ENCODE peak calls at places on chromosomes 7 and 10, in eight cellular contexts. One of them, this sample, is unnamed.

GRCh38 chr7:113796557-113796956 is 122.3 kb downstream of the PPP1R3A start:
- DNase-seq in lung: no peak
- DNase-seq in OCI-LY7: no peak
- DNase-seq in adrenal gland: no peak
- DNase-seq in osteocyte: no peak
- DNase-seq in omental fat pad: no peak
- DNase-seq in fibroblast of mammary gland: peak
- DNase-seq in Peyer's patch: no peak
- DNase-seq in this sample: peak

GRCh38 chr7:3916146-3916545 is 615.1 kb downstream of the SDK1 start:
- DNase-seq in omental fat pad: no peak
- DNase-seq in fibroblast of mammary gland: peak
- DNase-seq in Peyer's patch: no peak
- DNase-seq in OCI-LY7: no peak
- DNase-seq in adrenal gland: no peak
- DNase-seq in osteocyte: no peak
- DNase-seq in lung: no peak
- DNase-seq in this sample: no peak

GRCh38 chr7:128431221-128431620 is 21.4 kb upstream of the IMPDH1 start:
- DNase-seq in omental fat pad: no peak
- DNase-seq in OCI-LY7: no peak
- DNase-seq in Peyer's patch: no peak
- DNase-seq in fibroblast of mammary gland: peak
- DNase-seq in adrenal gland: no peak
- DNase-seq in osteocyte: no peak
- DNase-seq in lung: peak
- DNase-seq in this sample: no peak

GRCh38 chr10:10680496-10680895 is 337.2 kb upstream of the CELF2 start:
- DNase-seq in osteocyte: no peak
- DNase-seq in fibroblast of mammary gland: no peak
- DNase-seq in lung: no peak
- DNase-seq in omental fat pad: no peak
- DNase-seq in adrenal gland: no peak
- DNase-seq in Peyer's patch: no peak
- DNase-seq in OCI-LY7: no peak
- DNase-seq in this sample: no peak

GRCh38 chr10:84665883-84666463 is 337.6 kb downstream of the CCSER2 start:
- DNase-seq in lung: peak
- DNase-seq in OCI-LY7: peak
- DNase-seq in adrenal gland: no peak
- DNase-seq in Peyer's patch: no peak
- DNase-seq in omental fat pad: no peak
- DNase-seq in osteocyte: no peak
- DNase-seq in fibroblast of mammary gland: no peak
- DNase-seq in this sample: no peak

GRCh38 chr10:10792681-10793080 is 225.0 kb upstream of the CELF2 start:
- DNase-seq in OCI-LY7: no peak
- DNase-seq in fibroblast of mammary gland: peak
- DNase-seq in omental fat pad: no peak
- DNase-seq in Peyer's patch: no peak
- DNase-seq in adrenal gland: no peak
- DNase-seq in osteocyte: no peak
- DNase-seq in lung: no peak
- DNase-seq in this sample: peak

GRCh38 chr7:24715661-24716479 is 41.4 kb downstream of the GSDME start:
- DNase-seq in lung: peak
- DNase-seq in Peyer's patch: no peak
- DNase-seq in fibroblast of mammary gland: peak
- DNase-seq in OCI-LY7: peak
- DNase-seq in omental fat pad: no peak
- DNase-seq in osteocyte: peak
- DNase-seq in adrenal gland: no peak
- DNase-seq in this sample: peak

GRCh38 chr10:14063531-14064317 is 267.0 kb downstream of the FRMD4A start:
- DNase-seq in lung: peak
- DNase-seq in fibroblast of mammary gland: peak
- DNase-seq in adrenal gland: no peak
- DNase-seq in omental fat pad: no peak
- DNase-seq in Peyer's patch: no peak
- DNase-seq in osteocyte: no peak
- DNase-seq in OCI-LY7: no peak
- DNase-seq in this sample: peak

GRCh38 chr7:80766724-80767123 is 128.3 kb downstream of the CD36 start:
- DNase-seq in adrenal gland: no peak
- DNase-seq in OCI-LY7: no peak
- DNase-seq in omental fat pad: no peak
- DNase-seq in osteocyte: no peak
- DNase-seq in Peyer's patch: no peak
- DNase-seq in lung: no peak
- DNase-seq in fibroblast of mammary gland: no peak
- DNase-seq in this sample: no peak

GRCh38 chr10:116713846-116714245 is 28.5 kb downstream of the HSPA12A start:
- DNase-seq in fibroblast of mammary gland: peak
- DNase-seq in osteocyte: no peak
- DNase-seq in Peyer's patch: no peak
- DNase-seq in adrenal gland: no peak
- DNase-seq in omental fat pad: no peak
- DNase-seq in lung: no peak
- DNase-seq in OCI-LY7: no peak
- DNase-seq in this sample: peak

GRCh38 chr7:132490474-132490873 is 85.8 kb downstream of the PLXNA4 start:
- DNase-seq in OCI-LY7: no peak
- DNase-seq in omental fat pad: no peak
- DNase-seq in fibroblast of mammary gland: no peak
- DNase-seq in lung: no peak
- DNase-seq in Peyer's patch: no peak
- DNase-seq in osteocyte: no peak
- DNase-seq in adrenal gland: no peak
- DNase-seq in this sample: no peak

GRCh38 chr10:61452655-61453641 is at the start of gene TMEM26:
- DNase-seq in omental fat pad: peak
- DNase-seq in osteocyte: peak
- DNase-seq in OCI-LY7: no peak
- DNase-seq in Peyer's patch: peak
- DNase-seq in fibroblast of mammary gland: peak
- DNase-seq in adrenal gland: peak
- DNase-seq in lung: no peak
- DNase-seq in this sample: peak

GRCh38 chr7:151017953-151018420 is 6.3 kb downstream of the ATG9B start:
- DNase-seq in osteocyte: peak
- DNase-seq in Peyer's patch: peak
- DNase-seq in fibroblast of mammary gland: peak
- DNase-seq in omental fat pad: peak
- DNase-seq in OCI-LY7: peak
- DNase-seq in adrenal gland: peak
- DNase-seq in lung: peak
- DNase-seq in this sample: peak

GRCh38 chr7:151309306-151309705 is 32.3 kb upstream of the NUB1 start:
- DNase-seq in Peyer's patch: no peak
- DNase-seq in lung: no peak
- DNase-seq in fibroblast of mammary gland: peak
- DNase-seq in osteocyte: peak
- DNase-seq in OCI-LY7: no peak
- DNase-seq in adrenal gland: no peak
- DNase-seq in omental fat pad: no peak
- DNase-seq in this sample: peak

GRCh38 chr10:70337201-70337651 is 45.2 kb downstream of the LRRC20 start:
- DNase-seq in Peyer's patch: no peak
- DNase-seq in lung: no peak
- DNase-seq in osteocyte: no peak
- DNase-seq in fibroblast of mammary gland: no peak
- DNase-seq in adrenal gland: no peak
- DNase-seq in omental fat pad: no peak
- DNase-seq in OCI-LY7: no peak
- DNase-seq in this sample: peak

GRCh38 chr7:130145424-130146106 is 59.6 kb downstream of the TMEM209 start:
- DNase-seq in osteocyte: peak
- DNase-seq in lung: no peak
- DNase-seq in adrenal gland: no peak
- DNase-seq in Peyer's patch: no peak
- DNase-seq in OCI-LY7: peak
- DNase-seq in omental fat pad: no peak
- DNase-seq in fibroblast of mammary gland: no peak
- DNase-seq in this sample: no peak

GRCh38 chr10:105837951-105838350 is 1196.9 kb downstream of the SORCS3 start:
- DNase-seq in osteocyte: no peak
- DNase-seq in OCI-LY7: peak
- DNase-seq in fibroblast of mammary gland: peak
- DNase-seq in adrenal gland: no peak
- DNase-seq in Peyer's patch: no peak
- DNase-seq in lung: no peak
- DNase-seq in omental fat pad: no peak
- DNase-seq in this sample: no peak

GRCh38 chr7:17965600-17965999 is 25.3 kb upstream of the SNX13 start:
- DNase-seq in adrenal gland: no peak
- DNase-seq in omental fat pad: no peak
- DNase-seq in OCI-LY7: no peak
- DNase-seq in fibroblast of mammary gland: peak
- DNase-seq in Peyer's patch: no peak
- DNase-seq in osteocyte: no peak
- DNase-seq in lung: no peak
- DNase-seq in this sample: peak

GRCh38 chr7:17968791-17969715 is 28.8 kb upstream of the SNX13 start:
- DNase-seq in omental fat pad: no peak
- DNase-seq in OCI-LY7: no peak
- DNase-seq in Peyer's patch: no peak
- DNase-seq in adrenal gland: no peak
- DNase-seq in fibroblast of mammary gland: no peak
- DNase-seq in lung: no peak
- DNase-seq in osteocyte: no peak
- DNase-seq in this sample: peak

GRCh38 chr7:17976952-17977351 is 36.7 kb upstream of the SNX13 start:
- DNase-seq in lung: no peak
- DNase-seq in Peyer's patch: no peak
- DNase-seq in omental fat pad: no peak
- DNase-seq in fibroblast of mammary gland: no peak
- DNase-seq in OCI-LY7: no peak
- DNase-seq in adrenal gland: no peak
- DNase-seq in osteocyte: no peak
- DNase-seq in this sample: no peak

GRCh38 chr7:17966706-17967105 is 26.4 kb upstream of the SNX13 start:
- DNase-seq in osteocyte: no peak
- DNase-seq in Peyer's patch: no peak
- DNase-seq in OCI-LY7: no peak
- DNase-seq in adrenal gland: no peak
- DNase-seq in fibroblast of mammary gland: no peak
- DNase-seq in lung: no peak
- DNase-seq in omental fat pad: no peak
- DNase-seq in this sample: no peak

GRCh38 chr7:17971392-17971791 is 31.1 kb upstream of the SNX13 start:
- DNase-seq in osteocyte: no peak
- DNase-seq in adrenal gland: no peak
- DNase-seq in fibroblast of mammary gland: peak
- DNase-seq in omental fat pad: no peak
- DNase-seq in lung: no peak
- DNase-seq in OCI-LY7: no peak
- DNase-seq in Peyer's patch: no peak
- DNase-seq in this sample: peak
- TF ChIP-seq CTCF in osteocyte: peak
- TF ChIP-seq CTCF in adrenal gland: no peak
- TF ChIP-seq CTCF in fibroblast of mammary gland: no peak
- TF ChIP-seq CTCF in omental fat pad: no peak
- TF ChIP-seq CTCF in lung: no peak
- TF ChIP-seq CTCF in OCI-LY7: peak
- TF ChIP-seq CTCF in Peyer's patch: peak
- TF ChIP-seq CTCF in this sample: peak

GRCh38 chr7:127390186-127390816 is 2.2 kb downstream of the ZNF800 start:
- DNase-seq in omental fat pad: no peak
- DNase-seq in adrenal gland: no peak
- DNase-seq in OCI-LY7: no peak
- DNase-seq in osteocyte: no peak
- DNase-seq in Peyer's patch: no peak
- DNase-seq in fibroblast of mammary gland: no peak
- DNase-seq in lung: no peak
- DNase-seq in this sample: no peak
- TF ChIP-seq CTCF in omental fat pad: no peak
- TF ChIP-seq CTCF in adrenal gland: no peak
- TF ChIP-seq CTCF in OCI-LY7: no peak
- TF ChIP-seq CTCF in osteocyte: no peak
- TF ChIP-seq CTCF in Peyer's patch: no peak
- TF ChIP-seq CTCF in fibroblast of mammary gland: no peak
- TF ChIP-seq CTCF in lung: no peak
- TF ChIP-seq CTCF in this sample: no peak

DNA sequence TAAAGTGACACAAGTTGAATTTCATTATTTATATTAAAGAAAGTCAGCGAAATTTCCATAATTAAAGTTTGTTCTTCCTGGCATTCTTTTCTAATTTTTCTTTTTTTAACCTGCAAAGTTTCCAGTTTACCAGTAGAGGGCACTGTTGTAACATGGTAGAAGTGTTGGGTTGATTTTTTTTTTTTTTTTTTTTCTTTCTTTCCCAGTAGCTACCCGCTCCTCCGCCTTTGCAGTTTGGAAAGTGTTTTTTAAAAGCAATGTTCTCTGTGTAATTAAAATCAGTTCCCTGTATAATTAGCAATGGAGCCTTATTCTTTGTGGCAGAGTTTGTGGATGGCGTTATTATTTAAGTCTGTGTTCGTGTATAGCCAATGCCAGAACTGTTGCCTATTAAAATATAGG is 53.7 kb downstream of the TAF3 start:
- DNase-seq in fibroblast of mammary gland: peak
- DNase-seq in adrenal gland: no peak
- DNase-seq in lung: no peak
- DNase-seq in omental fat pad: no peak
- DNase-seq in Peyer's patch: no peak
- DNase-seq in osteocyte: no peak
- DNase-seq in OCI-LY7: peak
- DNase-seq in this sample: no peak
- TF ChIP-seq CTCF in fibroblast of mammary gland: peak
- TF ChIP-seq CTCF in adrenal gland: peak
- TF ChIP-seq CTCF in lung: peak
- TF ChIP-seq CTCF in omental fat pad: no peak
- TF ChIP-seq CTCF in Peyer's patch: peak
- TF ChIP-seq CTCF in osteocyte: peak
- TF ChIP-seq CTCF in OCI-LY7: peak
- TF ChIP-seq CTCF in this sample: peak

DNA sequence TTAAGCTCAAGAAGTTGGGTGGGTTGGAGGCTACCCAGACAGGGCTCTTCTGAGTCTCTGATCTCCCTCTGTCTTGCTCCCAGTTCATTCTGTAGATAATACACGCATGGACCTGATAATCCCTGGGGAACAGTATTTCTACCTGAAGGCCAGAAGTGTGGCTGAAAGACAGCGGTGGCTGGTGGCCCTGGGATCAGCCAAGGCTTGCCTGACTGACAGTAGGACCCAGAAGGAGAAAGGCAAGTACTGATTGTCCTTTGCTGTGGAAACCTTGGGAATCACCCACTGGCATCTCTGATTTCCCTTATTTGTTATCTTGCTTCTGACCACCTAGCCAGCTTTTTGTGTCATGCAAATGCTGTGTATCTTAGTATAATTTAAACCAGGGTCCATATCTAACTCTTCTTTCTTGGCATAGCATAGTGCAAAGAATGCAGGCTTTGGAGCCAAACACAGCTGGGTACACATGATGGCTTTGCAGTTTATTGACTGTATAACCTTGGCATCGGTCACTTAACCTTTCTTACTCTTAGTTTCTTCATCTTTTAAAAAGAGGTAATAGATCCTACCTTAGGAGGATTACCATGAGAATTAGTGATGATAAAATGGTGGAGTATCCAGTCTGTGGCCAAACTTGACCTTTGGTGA is 18.0 kb downstream of the PLEKHA8 start:
- DNase-seq in fibroblast of mammary gland: no peak
- DNase-seq in Peyer's patch: no peak
- DNase-seq in OCI-LY7: no peak
- DNase-seq in adrenal gland: no peak
- DNase-seq in omental fat pad: no peak
- DNase-seq in osteocyte: no peak
- DNase-seq in lung: no peak
- DNase-seq in this sample: no peak
- TF ChIP-seq CTCF in fibroblast of mammary gland: no peak
- TF ChIP-seq CTCF in Peyer's patch: no peak
- TF ChIP-seq CTCF in OCI-LY7: no peak
- TF ChIP-seq CTCF in adrenal gland: no peak
- TF ChIP-seq CTCF in omental fat pad: no peak
- TF ChIP-seq CTCF in osteocyte: no peak
- TF ChIP-seq CTCF in lung: no peak
- TF ChIP-seq CTCF in this sample: no peak

This sample was measured in AG10803.